ENCODE peak calls at places on chromosomes 3 and 15, in nine cellular contexts. A is WERI-Rb-1; B is stimulated activated naive CD8-positive, alpha-beta T cell treated with anti-CD3 and anti-CD28 coated beads, Interleukin-15, amount 100 ng/mL, for 72 hours; I is epithelial cell of prostate; N is astrocyte of the spinal cord; F is memory B cell; O is stromal cell of bone marrow; V is activated CD4-positive, alpha-beta T cell treated with anti-CD3 and anti-CD28 coated beads, Interleukin-2, amount 50 U/mL, for 24 hours; S is NCI-H345. K is an unnamed sample.

GRCh38 chr3:54633444-54634121 is 294.3 kb downstream of the LRTM1 start:
- DNase-seq in I (no peak), N (no peak), V (no peak), O (no peak), B (no peak), A (no peak), S (no peak), F (no peak), K (no peak)

GRCh38 chr3:45566951-45567411 is 27.6 kb upstream of the LIMD1 start:
- DNase-seq in B (no peak), A (no peak), V (no peak), O (no peak), I (no peak), F (no peak), S (no peak), N (no peak), K (no peak)

GRCh38 chr15:68843425-68844311 is 23.0 kb upstream of the ANP32A start:
- DNase-seq in A (no peak), S (peak), V (no peak), B (peak), I (no peak), N (peak), F (no peak), O (no peak), K (peak)

GRCh38 chr3:88003115-88003755 is 55.6 kb downstream of the CGGBP1 start:
- DNase-seq in I (peak), A (no peak), O (peak), N (peak), V (no peak), F (no peak), B (no peak), S (no peak), K (peak)

GRCh38 chr15:60913901-60914300 is 315.2 kb downstream of the RORA start:
- DNase-seq in I (no peak), A (no peak), V (no peak), F (no peak), N (no peak), O (no peak), B (no peak), S (peak), K (no peak)

GRCh38 chr3:36477655-36478054 is 97.4 kb downstream of the STAC start:
- DNase-seq in S (no peak), A (no peak), V (no peak), N (no peak), O (peak), I (no peak), F (no peak), B (no peak), K (no peak)

GRCh38 chr3:188546835-188547670 is 393.1 kb downstream of the LPP start:
- DNase-seq in S (no peak), F (no peak), V (no peak), B (no peak), O (no peak), I (no peak), N (peak), A (no peak), K (no peak)

GRCh38 chr3:186368164-186368563 is 6.1 kb upstream of the DGKG start:
- DNase-seq in O (no peak), N (no peak), F (no peak), A (no peak), V (no peak), I (no peak), S (peak), B (no peak), K (no peak)

GRCh38 chr15:57432141-57432701 is 55.9 kb downstream of the CGNL1 start:
- DNase-seq in I (no peak), S (no peak), F (no peak), V (no peak), A (peak), B (no peak), N (no peak), O (no peak), K (peak)

GRCh38 chr3:134326126-134326525 is 48.1 kb downstream of the AMOTL2 start:
- DNase-seq in S (no peak), B (no peak), V (no peak), N (no peak), O (no peak), I (no peak), F (no peak), A (peak), K (no peak)

GRCh38 chr3:9122732-9123364 is 126.6 kb downstream of the SRGAP3 start:
- DNase-seq in O (no peak), I (no peak), A (no peak), F (no peak), N (no peak), B (no peak), S (no peak), V (no peak), K (no peak)

GRCh38 chr15:72491768-72492167 is 17.6 kb downstream of the ARIH1 start:
- DNase-seq in N (peak), B (no peak), I (peak), O (peak), F (no peak), S (no peak), A (no peak), V (no peak), K (no peak)

GRCh38 chr3:108234387-108234957 is 12.2 kb upstream of the IFT57 start:
- DNase-seq in S (no peak), N (peak), V (no peak), F (no peak), I (no peak), A (peak), B (no peak), O (no peak), K (no peak)

GRCh38 chr3:128283429-128283828 is 130.1 kb downstream of the EEFSEC start:
- DNase-seq in F (no peak), S (no peak), B (no peak), O (no peak), N (no peak), I (no peak), V (no peak), A (no peak), K (no peak)

GRCh38 chr3:50483374-50483773 is 20.1 kb downstream of the CACNA2D2 start:
- DNase-seq in F (no peak), A (no peak), O (no peak), I (no peak), B (no peak), S (no peak), V (no peak), N (no peak), K (no peak)

GRCh38 chr3:45486926-45487325 is 98.5 kb downstream of the LARS2 start:
- DNase-seq in O (no peak), V (no peak), F (no peak), A (no peak), S (no peak), N (no peak), B (no peak), I (no peak), K (no peak)

GRCh38 chr3:52723935-52724334 is 18.0 kb downstream of the SPCS1 start:
- DNase-seq in F (no peak), I (no peak), B (no peak), A (no peak), V (no peak), S (no peak), O (no peak), N (no peak), K (no peak)

K was measured in NT2/D1.